ENCODE peak calls at places on chromosome 15, in six cellular contexts. T, J, Y, M, P and H are unnamed samples.

GRCh38 chr15:74173545-74174215 is at the start of gene ISLR:
- DNase-seq in T (no peak), J (no peak), Y (no peak), M (no peak), P (no peak), H (no peak)

GRCh38 chr15:68427366-68427765 is 4.6 kb downstream of the ITGA11 start:
- DNase-seq in T (no peak), J (no peak), Y (no peak), M (no peak), P (no peak), H (no peak)

GRCh38 chr15:36880226-36880912 is 220.0 kb downstream of the MEIS2 start:
- DNase-seq in T (no peak), J (no peak), Y (no peak), M (no peak), P (no peak), H (no peak)

GRCh38 chr15:52529289-52529929 is 729 bp upstream of the MYO5A start:
- DNase-seq in T (no peak), J (no peak), Y (no peak), M (no peak), P (no peak), H (no peak)

GRCh38 chr15:48059786-48060185 is 61.0 kb upstream of the SLC24A5 start:
- DNase-seq in T (no peak), J (no peak), Y (no peak), M (no peak), P (no peak), H (no peak)

GRCh38 chr15:74431645-74432044 is 2.1 kb downstream of the SEMA7A start:
- DNase-seq in T (no peak), J (no peak), Y (no peak), M (no peak), P (no peak), H (no peak)

GRCh38 chr15:101039461-101039860 is 120.3 kb downstream of the LRRK1 start:
- DNase-seq in T (no peak), J (no peak), Y (no peak), M (no peak), P (no peak), H (peak; percentile 21)

GRCh38 chr15:39918688-39919385 is 1.2 kb downstream of the GPR176 start:
- DNase-seq in T (no peak), J (no peak), Y (no peak), M (no peak), P (no peak), H (peak; percentile 79)

GRCh38 chr15:67755936-67756335 is 69.4 kb upstream of the SKOR1 start:
- DNase-seq in T (no peak), J (no peak), Y (no peak), M (no peak), P (no peak), H (no peak)

GRCh38 chr15:32933241-32933640 is 215.4 kb downstream of the GREM1 start:
- DNase-seq in T (no peak), J (no peak), Y (no peak), M (no peak), P (no peak), H (no peak)

GRCh38 chr15:67125589-67126502 is 60.4 kb downstream of the SMAD3 start:
- DNase-seq in T (no peak), J (no peak), Y (no peak), M (peak; percentile 78), P (peak; percentile 86), H (peak; percentile 94)

GRCh38 chr15:82298520-82298919 is 35.9 kb downstream of the SAXO2 start:
- DNase-seq in T (no peak), J (no peak), Y (no peak), M (no peak), P (no peak), H (no peak)

GRCh38 chr15:49758856-49759255 is 138.0 kb downstream of the DTWD1 start:
- DNase-seq in T (no peak), J (no peak), Y (no peak), M (no peak), P (no peak), H (no peak)

GRCh38 chr15:68578960-68579935 is at the start of gene CORO2B:
- DNase-seq in T (no peak), J (no peak), Y (no peak), M (no peak), P (no peak), H (no peak)

GRCh38 chr15:52221730-52222129 is 30.5 kb upstream of the GNB5 start:
- DNase-seq in T (no peak), J (no peak), Y (no peak), M (no peak), P (no peak), H (no peak)

GRCh38 chr15:73295630-73296286 is 73.0 kb downstream of the HCN4 start:
- DNase-seq in T (no peak), J (no peak), Y (no peak), M (no peak), P (no peak), H (no peak)

GRCh38 chr15:75061272-75061671 is 37.9 kb downstream of the PPCDC start:
- DNase-seq in T (no peak), J (no peak), Y (peak; percentile 66), M (no peak), P (no peak), H (no peak)

GRCh38 chr15:31211353-31211752 is 109.8 kb upstream of the TRPM1 start:
- DNase-seq in T (no peak), J (no peak), Y (no peak), M (no peak), P (no peak), H (no peak)

GRCh38 chr15:57358611-57359010 is 17.7 kb upstream of the CGNL1 start:
- DNase-seq in T (no peak), J (no peak), Y (no peak), M (no peak), P (no peak), H (no peak)

GRCh38 chr15:25178835-25179672 is 224.3 kb downstream of the SNRPN start:
- DNase-seq in T (no peak), J (no peak), Y (no peak), M (no peak), P (no peak), H (no peak)

GRCh38 chr15:41955807-41956525 is 16.4 kb downstream of the EHD4 start:
- DNase-seq in T (no peak), J (peak; percentile 34), Y (no peak), M (no peak), P (no peak), H (no peak)

GRCh38 chr15:78206326-78207109 is 27.8 kb downstream of the ACSBG1 start:
- DNase-seq in T (no peak), J (no peak), Y (no peak), M (no peak), P (no peak), H (no peak)

GRCh38 chr15:78208887-78209645 is 25.3 kb downstream of the ACSBG1 start:
- DNase-seq in T (no peak), J (no peak), Y (no peak), M (no peak), P (no peak), H (no peak)

GRCh38 chr15:78207110-78207458 is 27.3 kb downstream of the ACSBG1 start:
- DNase-seq in T (no peak), J (no peak), Y (no peak), M (no peak), P (no peak), H (no peak)

GRCh38 chr15:78208341-78208844 is 26.0 kb downstream of the ACSBG1 start:
- DNase-seq in T (no peak), J (no peak), Y (no peak), M (no peak), P (no peak), H (no peak)

GRCh38 chr15:78207641-78208340 is 26.6 kb downstream of the ACSBG1 start:
- DNase-seq in T (no peak), J (no peak), Y (no peak), M (no peak), P (no peak), H (no peak)
- TF ChIP-seq POLR2A in T (no peak), J (no peak), Y (no peak), M (no peak), P (no peak), H (no peak)

DNA sequence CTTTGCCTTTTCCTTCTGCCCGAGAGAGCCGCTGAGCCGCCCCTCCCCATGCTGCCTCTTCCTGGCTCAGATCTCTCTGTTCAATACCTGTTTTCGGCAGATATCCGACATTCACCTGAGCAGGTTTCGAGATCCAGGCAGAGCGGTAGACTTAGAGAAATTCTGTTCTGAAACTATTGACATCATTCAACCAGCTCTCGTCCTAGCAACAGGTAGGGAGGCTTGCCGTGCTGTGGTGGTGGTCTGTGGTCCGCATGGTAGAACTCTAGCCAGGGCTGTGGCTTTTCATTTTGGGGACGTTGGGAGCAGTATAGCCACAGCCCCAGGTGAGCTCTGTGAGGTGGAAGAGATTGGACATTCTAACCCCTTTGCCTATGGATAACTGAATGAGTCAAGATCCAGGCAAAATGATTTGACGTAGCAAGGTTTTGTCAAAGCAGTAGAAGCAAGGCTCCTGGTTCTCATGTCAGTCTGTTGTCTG is 811 bp downstream of the TMEM62 start:
- DNase-seq in T (no peak), J (no peak), Y (no peak), M (peak; percentile 22), P (no peak), H (peak; percentile 7)
- TF ChIP-seq EZH2 in T (peak; percentile 49), J (no peak), Y (no peak), M (no peak), P (no peak), H (no peak)

GRCh38 chr15:60479361-60479684 is 381 bp upstream of the ICE2 start:
- DNase-seq in T (no peak), J (no peak), Y (no peak), M (no peak), P (no peak), H (no peak)

GRCh38 chr15:60480149-60480548 is 1.2 kb upstream of the ICE2 start:
- DNase-seq in T (no peak), J (no peak), Y (peak; percentile 31), M (no peak), P (no peak), H (no peak)

GRCh38 chr15:60477991-60478632 is 830 bp downstream of the ICE2 start:
- DNase-seq in T (no peak), J (peak; percentile 21), Y (peak; percentile 15), M (peak; percentile 19), P (no peak), H (peak; percentile 89)

GRCh38 chr15:60479711-60480110 is 769 bp upstream of the ICE2 start:
- DNase-seq in T (no peak), J (no peak), Y (peak; percentile 15), M (peak; percentile 15), P (no peak), H (no peak)

DNA sequence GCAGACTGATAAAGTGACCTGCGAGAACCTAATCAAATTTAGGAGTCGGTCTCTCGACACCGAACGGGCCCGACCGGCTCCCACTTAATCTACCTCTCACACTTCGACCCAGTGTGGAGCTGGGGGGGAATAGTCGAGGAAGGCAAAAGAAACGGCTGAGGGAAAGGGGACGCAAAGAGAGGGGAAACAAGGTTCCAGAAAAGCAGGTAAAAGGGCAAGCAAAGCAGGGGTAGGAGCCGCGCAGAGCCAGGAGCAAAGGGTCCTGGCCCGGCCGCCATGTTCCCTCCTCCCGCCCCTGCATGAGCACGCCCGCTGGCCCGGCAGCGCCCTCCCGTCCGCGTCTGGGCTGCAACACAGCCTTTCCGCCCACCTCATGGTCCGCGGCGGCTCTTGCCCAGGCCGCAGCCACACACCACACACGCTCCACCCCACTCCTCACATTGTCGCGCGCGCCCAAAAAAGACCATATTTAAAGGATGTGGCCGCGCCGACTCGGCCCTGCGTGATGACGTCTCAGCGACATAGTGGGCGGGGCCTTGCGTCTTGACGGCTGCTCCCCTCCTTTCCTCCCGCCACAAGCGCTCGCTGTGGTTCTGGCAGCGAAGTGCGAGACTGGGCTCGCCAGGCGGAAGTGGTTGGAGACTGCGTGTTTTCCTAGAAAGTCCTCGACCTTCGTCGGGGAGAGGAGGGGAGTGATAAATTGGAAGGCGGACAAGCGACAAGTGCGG is at the start of gene ICE2:
- DNase-seq in T (peak; percentile 76), J (peak; percentile 89), Y (peak; percentile 81), M (peak; percentile 90), P (peak; percentile 81), H (peak; percentile 97)
- TF ChIP-seq POLR2A in T (peak; percentile 84), J (peak; percentile 92), Y (peak; percentile 99), M (peak; percentile 97), P (peak; percentile 95), H (peak; percentile 98)

GRCh38 chr15:66071160-66071559 is 182.4 kb downstream of the MEGF11 start:
- DNase-seq in T (no peak), J (no peak), Y (no peak), M (no peak), P (no peak), H (no peak)
- TF ChIP-seq EZH2 in T (no peak), J (no peak), Y (no peak), M (no peak), P (no peak), H (no peak)